ENCODE peak calls at places on chromosomes 4 and X, in six cellular contexts. M is lower lobe of right lung, F is lower leg skin, U is fibroblast of lung, E is A549, X is mucosa of descending colon. P is an unnamed sample.

GRCh38 chrX:23548164-23548563 is 119.1 kb upstream of the PRDX4 start:
- DNase-seq in F (no peak), U (peak; percentile 66), M (no peak), X (no peak), E (no peak), P (no peak)

GRCh38 chr4:4249876-4250275 is 1.9 kb upstream of the TMEM128 start:
- DNase-seq in X (no peak), F (no peak), M (no peak), U (no peak), E (no peak), P (no peak)

GRCh38 chr4:173185832-173186545 is 17.4 kb downstream of the GALNT7 start:
- DNase-seq in X (no peak), E (no peak), U (no peak), M (no peak), F (no peak), P (no peak)

GRCh38 chrX:151391722-151392121 is 5.3 kb upstream of the VMA21 start:
- DNase-seq in F (no peak), E (no peak), M (no peak), X (no peak), U (no peak), P (no peak)

GRCh38 chr4:59608466-59608865 is 1591.7 kb upstream of the ADGRL3 start:
- DNase-seq in U (peak; percentile 64), X (no peak), M (no peak), E (no peak), F (no peak), P (no peak)

GRCh38 chr4:98605216-98605615 is 53.2 kb downstream of the TSPAN5 start:
- DNase-seq in X (no peak), M (no peak), E (no peak), U (peak; percentile 67), F (no peak), P (no peak)

GRCh38 chr4:76197971-76198410 is 15.6 kb downstream of the SCARB2 start:
- DNase-seq in E (no peak), U (peak; percentile 89), M (peak; percentile 59), X (peak; percentile 67), F (peak; percentile 89), P (no peak)

GRCh38 chrX:10484683-10485247 is 135.6 kb downstream of the MID1 start:
- DNase-seq in F (no peak), E (no peak), M (no peak), X (no peak), U (peak; percentile 69), P (no peak)

GRCh38 chr4:171812377-171813194 is 618 bp upstream of the GALNTL6 start:
- DNase-seq in F (no peak), M (no peak), U (peak; percentile 0), X (no peak), E (no peak), P (no peak)

GRCh38 chr4:8546766-8547107 is 33.5 kb upstream of the GPR78 start:
- DNase-seq in X (no peak), E (no peak), F (peak; percentile 60), M (no peak), U (no peak), P (no peak)

GRCh38 chrX:154444001-154444754 is at the start of gene FAM50A:
- DNase-seq in M (peak; percentile 87), X (peak; percentile 87), U (peak; percentile 45), E (peak; percentile 79), F (peak; percentile 96), P (peak; percentile 83)

GRCh38 chrX:4579480-4579879 is 866.0 kb upstream of the PRKX start:
- DNase-seq in F (no peak), X (no peak), U (no peak), M (no peak), E (no peak), P (no peak)

GRCh38 chr4:170872794-170873193 is 783.0 kb upstream of the AADAT start:
- DNase-seq in M (no peak), X (no peak), E (no peak), F (no peak), U (peak; percentile 0), P (no peak)

GRCh38 chr4:33658971-33659370 is 2585.3 kb downstream of the ARAP2 start:
- DNase-seq in E (no peak), X (no peak), M (no peak), U (peak; percentile 5), F (no peak), P (no peak)

GRCh38 chr4:142886566-142886965 is 40.5 kb upstream of the INPP4B start:
- DNase-seq in F (no peak), E (no peak), M (no peak), U (no peak), X (no peak), P (no peak)

GRCh38 chr4:142881331-142881730 is 35.2 kb upstream of the INPP4B start:
- DNase-seq in U (no peak), E (no peak), M (no peak), F (no peak), X (no peak), P (no peak)

GRCh38 chr4:142883433-142883832 is 37.3 kb upstream of the INPP4B start:
- DNase-seq in U (peak; percentile 2), X (no peak), F (no peak), E (no peak), M (no peak), P (peak; percentile 14)
- TF ChIP-seq CTCF in U (no peak), X (no peak), F (no peak), E (no peak), M (peak; percentile 24), P (no peak)

DNA sequence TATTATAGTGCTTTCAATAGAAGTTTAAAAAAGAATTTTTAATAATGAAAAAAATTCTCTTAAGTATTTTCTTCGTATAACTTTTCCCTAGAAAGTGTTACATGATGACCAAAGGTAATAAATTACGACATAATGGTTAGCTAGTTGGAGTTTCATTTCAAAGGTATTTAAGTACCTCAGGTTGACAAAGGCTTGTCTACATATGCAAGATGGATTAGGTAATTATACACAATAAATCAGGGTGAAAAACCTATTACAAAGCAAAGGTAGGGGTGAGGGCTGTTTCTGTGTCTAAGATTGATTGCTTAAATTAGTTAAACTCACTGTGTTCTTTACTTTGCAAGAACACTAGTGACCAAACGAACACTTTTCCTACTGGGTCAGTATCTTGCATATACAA is 508.5 kb upstream of the FAT1 start:
- DNase-seq in F (no peak), E (no peak), X (no peak), M (no peak), U (no peak), P (no peak)
- TF ChIP-seq CTCF in F (no peak), E (no peak), X (no peak), M (no peak), U (no peak), P (no peak)

GRCh38 chrX:19888419-19888879 is 1.0 kb upstream of the SH3KBP1 start:
- DNase-seq in M (no peak), X (no peak), F (no peak), E (peak; percentile 84), U (peak; percentile 67), P (peak; percentile 56)
- TF ChIP-seq CTCF in M (peak; percentile 53), X (no peak), F (no peak), E (peak; percentile 59), U (peak; percentile 56), P (peak; percentile 36)

GRCh38 chrX:104098151-104098808 is 14.0 kb upstream of the ZCCHC18 start:
- DNase-seq in M (no peak), F (no peak), E (peak; percentile 15), U (peak; percentile 80), X (no peak), P (peak; percentile 52)

GRCh38 chrX:104104676-104105075 is 7.6 kb upstream of the ZCCHC18 start:
- DNase-seq in X (no peak), U (no peak), E (no peak), M (no peak), F (no peak), P (no peak)

DNA sequence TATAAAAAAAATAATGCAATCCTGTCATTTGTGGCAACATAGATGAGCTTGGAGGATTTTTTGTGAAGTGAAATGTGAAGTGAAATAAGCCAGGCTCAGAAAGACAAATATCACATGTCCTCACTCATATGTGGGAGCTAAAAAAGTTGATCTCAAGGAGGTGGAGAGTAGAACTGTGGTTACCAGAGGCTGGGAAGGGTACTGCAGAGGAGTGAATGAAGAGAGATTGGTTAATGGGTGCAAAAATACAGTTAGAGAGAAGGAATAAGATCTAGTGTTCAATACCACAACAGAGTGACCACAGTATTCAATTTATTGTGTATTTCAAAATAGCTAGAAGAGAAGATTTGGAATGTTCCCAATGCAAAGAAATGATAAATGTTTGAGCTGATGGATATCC is 13.4 kb upstream of the ZCCHC18 start:
- DNase-seq in M (no peak), F (no peak), E (no peak), U (no peak), X (no peak), P (no peak)
- TF ChIP-seq CTCF in M (no peak), F (no peak), E (no peak), U (no peak), X (no peak), P (no peak)

GRCh38 chrX:87798039-87798438 is 280.4 kb downstream of the KLHL4 start:
- DNase-seq in U (no peak), F (no peak), E (no peak), M (no peak), X (no peak), P (no peak)
- TF ChIP-seq CTCF in U (no peak), F (no peak), E (no peak), M (no peak), X (no peak), P (no peak)

DNA sequence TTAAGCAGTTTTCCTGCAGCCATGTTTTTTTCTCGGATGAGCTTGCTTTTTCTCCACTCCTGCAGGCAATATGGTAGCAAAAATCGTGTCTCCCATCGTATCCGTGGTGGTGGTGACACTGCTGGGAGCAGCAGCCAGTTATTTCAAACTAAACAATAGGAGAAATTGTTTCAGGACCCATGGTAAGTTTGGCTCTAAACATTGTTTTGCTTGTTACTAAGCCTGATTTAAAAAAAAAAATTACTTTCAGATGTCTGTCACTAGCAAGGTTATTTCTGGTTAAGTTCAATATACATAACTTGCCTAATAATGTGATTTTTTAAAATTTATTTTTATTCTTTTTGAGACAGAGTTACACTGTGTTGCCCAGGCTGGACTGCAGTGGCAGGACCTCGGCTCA is 17.5 kb upstream of the GYG2 start:
- DNase-seq in M (no peak), F (peak; percentile 12), X (no peak), U (no peak), E (no peak), P (no peak)
- TF ChIP-seq CTCF in M (no peak), F (no peak), X (no peak), U (no peak), E (no peak), P (no peak)

GRCh38 chrX:36913551-36913950 is 94.6 kb upstream of the FAM47C start:
- DNase-seq in M (no peak), E (no peak), X (no peak), F (no peak), U (no peak), P (no peak)

GRCh38 chrX:36909584-36909983 is 98.6 kb upstream of the FAM47C start:
- DNase-seq in U (peak; percentile 0), M (no peak), X (no peak), F (no peak), E (no peak), P (no peak)

DNA sequence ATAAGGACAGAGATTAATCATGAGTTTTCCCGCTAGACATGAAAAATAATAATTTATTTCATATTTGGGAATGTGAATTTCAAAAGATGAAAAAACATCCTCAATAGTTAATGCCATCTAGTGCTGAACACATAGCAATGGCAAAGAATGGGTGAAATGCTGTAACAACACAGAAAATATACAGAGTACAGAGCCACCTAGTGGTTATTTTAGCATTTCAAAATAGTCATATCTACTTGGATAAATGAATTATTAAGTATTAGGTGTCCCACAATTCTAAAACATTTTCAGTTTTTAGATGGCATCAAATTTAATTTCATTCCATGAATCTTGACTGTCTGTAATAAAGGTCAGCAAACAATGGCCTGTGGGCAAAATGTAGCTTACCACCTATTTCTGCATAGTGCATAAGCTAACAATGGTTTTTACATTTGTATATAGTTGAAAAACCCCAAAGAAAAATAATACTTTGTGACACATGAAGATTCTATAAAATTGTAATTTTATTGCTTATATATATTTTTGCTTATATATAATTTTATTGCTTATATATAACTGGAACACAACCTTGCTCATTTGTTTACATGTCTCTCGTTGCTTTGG is 99.3 kb upstream of the FAM47C start:
- DNase-seq in F (no peak), E (peak; percentile 7), U (peak; percentile 12), X (no peak), M (no peak), P (no peak)
- TF ChIP-seq CTCF in F (no peak), E (peak; percentile 61), U (no peak), X (no peak), M (peak; percentile 38), P (peak; percentile 51)